ENCODE peak calls at places on chromosomes 11 and 22, in seven cellular contexts. M is astrocyte of the cerebellum, L is neural progenitor cell, N is endodermal cell, K is foreskin fibroblast, T is left ventricle myocardium inferior, H is Calu3. B is an unnamed sample.

GRCh38 chr11:76795936-76796441 is 12.8 kb downstream of the TSKU start:
- DNase-seq in N (peak), L (no peak), M (no peak), T (no peak), K (no peak), H (no peak), B (no peak)

GRCh38 chr11:125078516-125079140 is 15.5 kb downstream of the SLC37A2 start:
- DNase-seq in N (no peak), M (no peak), H (no peak), T (no peak), K (no peak), L (no peak), B (peak)

GRCh38 chr11:86202013-86202336 is 42.6 kb upstream of the EED start:
- DNase-seq in H (no peak), K (no peak), L (no peak), M (no peak), N (no peak), T (no peak), B (no peak)

GRCh38 chr11:92557848-92558247 is 333.2 kb downstream of the FAT3 start:
- DNase-seq in N (no peak), L (no peak), K (no peak), H (no peak), M (no peak), T (no peak), B (no peak)

GRCh38 chr11:21927628-21928027 is 265.3 kb upstream of the ANO5 start:
- DNase-seq in L (no peak), H (no peak), M (no peak), T (no peak), N (no peak), K (no peak), B (no peak)

GRCh38 chr11:134015541-134015940 is 53.3 kb upstream of the JAM3 start:
- DNase-seq in L (no peak), K (no peak), H (no peak), T (no peak), M (no peak), N (no peak), B (no peak)

GRCh38 chr11:34492806-34493414 is 20.7 kb downstream of the ELF5 start:
- DNase-seq in K (peak), L (peak), M (peak), N (peak), H (peak), T (no peak), B (no peak)

GRCh38 chr22:23054531-23055257 is 15.6 kb upstream of the GNAZ start:
- DNase-seq in M (no peak), L (no peak), K (no peak), T (no peak), H (no peak), N (peak), B (no peak)

GRCh38 chr22:42074846-42075245 is 798 bp downstream of the PHETA2 start:
- DNase-seq in L (no peak), T (no peak), N (no peak), K (no peak), M (no peak), H (no peak), B (no peak)

GRCh38 chr22:42073568-42074152 is 388 bp upstream of the PHETA2 start:
- DNase-seq in K (no peak), T (no peak), H (no peak), L (no peak), N (no peak), M (no peak), B (no peak)

GRCh38 chr22:42072606-42073330 is 1.3 kb upstream of the PHETA2 start:
- DNase-seq in H (no peak), M (no peak), N (no peak), T (no peak), K (no peak), L (no peak), B (no peak)

GRCh38 chr22:42075277-42075676 is 1.2 kb downstream of the PHETA2 start:
- DNase-seq in T (no peak), H (no peak), K (no peak), L (no peak), N (no peak), M (no peak), B (no peak)

DNA sequence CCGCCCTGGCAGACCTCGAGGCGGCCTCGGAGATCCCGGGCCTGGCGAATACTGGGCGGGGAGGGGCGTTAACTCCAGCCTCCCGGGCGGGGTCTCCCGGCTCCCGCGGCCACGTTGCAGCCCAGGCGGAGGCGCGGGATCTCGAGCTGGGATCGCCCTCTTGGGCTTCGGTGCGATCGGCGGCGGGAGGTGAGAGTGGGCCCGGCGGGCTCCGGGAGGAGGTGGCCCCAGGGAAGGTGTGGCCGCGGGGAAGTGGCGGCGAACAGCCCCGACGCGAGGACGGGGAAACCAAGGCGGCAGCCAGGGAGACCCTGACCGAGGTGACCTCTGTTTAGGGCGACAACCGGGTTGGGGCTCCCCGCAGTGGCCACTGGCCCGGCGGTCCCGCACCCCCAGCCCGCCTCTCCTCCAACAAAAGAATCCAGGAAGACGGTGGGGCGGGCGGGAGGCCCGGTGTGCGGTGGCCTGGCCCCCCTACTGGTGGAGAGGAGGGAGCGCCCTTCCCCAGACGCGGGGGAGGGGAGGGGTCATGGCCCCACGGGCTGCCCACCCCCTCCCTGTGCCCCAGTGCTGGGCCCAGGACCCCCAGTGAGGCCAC is at the start of gene PHETA2:
- DNase-seq in M (no peak), N (peak), K (peak), H (peak), T (peak), L (peak), B (no peak)
- TF ChIP-seq CTCF in M (peak), N (peak), K (peak), H (peak), T (peak), L (peak), B (peak)

GRCh38 chr11:103964390-103964789 is 72.0 kb upstream of the DDI1 start:
- DNase-seq in T (no peak), K (no peak), L (no peak), M (no peak), N (no peak), H (no peak), B (no peak)

GRCh38 chr11:103958475-103959215 is 77.8 kb upstream of the DDI1 start:
- DNase-seq in L (no peak), K (no peak), H (no peak), M (no peak), N (no peak), T (no peak), B (no peak)

GRCh38 chr11:103959279-103959930 is 77.0 kb upstream of the DDI1 start:
- DNase-seq in T (no peak), M (peak), H (no peak), N (no peak), K (peak), L (no peak), B (no peak)

DNA sequence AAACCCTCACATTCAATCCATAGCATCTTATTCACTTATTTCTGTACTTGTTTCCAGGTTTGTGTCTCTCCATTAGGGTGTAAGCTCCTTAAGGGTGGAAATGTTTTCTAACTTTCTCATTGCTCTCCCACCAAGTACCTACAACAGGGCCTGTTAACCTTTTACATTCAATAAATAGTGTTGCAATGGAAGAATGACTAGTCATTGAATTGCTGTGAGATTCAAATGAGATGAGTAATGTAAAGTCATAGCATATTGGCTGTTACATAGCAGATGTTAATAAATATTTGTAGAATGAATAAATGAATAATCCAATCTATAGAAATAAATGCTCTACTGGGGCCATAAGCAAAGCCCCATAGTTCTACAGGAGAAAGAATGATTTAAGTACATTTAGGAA is 75.4 kb upstream of the DDI1 start:
- DNase-seq in H (no peak), K (peak), N (no peak), L (no peak), M (no peak), T (no peak), B (no peak)
- TF ChIP-seq CTCF in H (no peak), K (no peak), N (no peak), L (no peak), M (no peak), T (no peak), B (no peak)

DNA sequence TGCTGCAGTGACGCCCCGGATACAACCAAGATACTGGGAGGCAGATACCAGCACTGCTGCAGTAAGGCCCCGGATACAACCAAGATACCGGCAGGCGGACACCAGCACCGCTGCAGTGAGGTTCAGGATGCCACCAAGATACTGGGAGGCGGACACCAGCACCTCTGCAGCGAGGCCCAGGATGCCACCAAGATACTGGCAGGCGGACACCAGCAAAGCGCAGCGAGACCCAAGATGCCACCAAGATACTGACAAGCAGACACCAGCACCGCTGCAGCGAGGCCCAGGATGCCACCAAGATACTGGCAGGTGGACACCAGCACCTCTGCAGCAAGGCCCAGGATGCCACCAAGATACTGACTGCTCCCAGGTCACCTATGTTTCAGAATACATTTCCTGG is 225.2 kb downstream of the BRD1 start:
- DNase-seq in T (no peak), K (no peak), M (no peak), N (no peak), H (no peak), L (no peak), B (no peak)
- TF ChIP-seq CTCF in T (no peak), K (no peak), M (no peak), N (no peak), H (no peak), L (no peak), B (no peak)

GRCh38 chr11:46382644-46383403 is 1.4 kb downstream of the MDK start:
- DNase-seq in K (no peak), L (peak), T (no peak), N (peak), H (no peak), M (no peak), B (no peak)
- TF ChIP-seq CTCF in K (peak), L (peak), T (peak), N (peak), H (peak), M (peak), B (peak)

B was measured in vagina.